ENCODE peak calls at places on chromosomes 3 and 15, in nine cellular contexts. G, H, J, O, C, N, K, A and Y are unnamed samples.

GRCh38 chr3:177946965-177947364 is 589.3 kb upstream of the KCNMB2 start:
- DNase-seq in G (no peak), H (no peak), J (no peak), O (peak; percentile 55), C (peak; percentile 39), N (no peak), K (no peak), A (no peak), Y (no peak)

GRCh38 chr3:25603703-25604102 is 61.0 kb downstream of the TOP2B start:
- DNase-seq in G (no peak), H (no peak), J (no peak), O (peak; percentile 48), C (no peak), N (no peak), K (no peak), A (peak; percentile 59), Y (no peak)

GRCh38 chr15:85073556-85074194 is 92.0 kb downstream of the PDE8A start:
- DNase-seq in G (no peak), H (no peak), J (no peak), O (peak; percentile 70), C (peak; percentile 63), N (no peak), K (no peak), A (no peak), Y (no peak)

GRCh38 chr3:53083496-53083895 is 37.6 kb upstream of the SFMBT1 start:
- DNase-seq in G (no peak), H (no peak), J (no peak), O (peak; percentile 83), C (peak; percentile 85), N (no peak), K (no peak), A (no peak), Y (no peak)

GRCh38 chr15:62711691-62712454 is 330.7 kb upstream of the TPM1 start:
- DNase-seq in G (no peak), H (no peak), J (no peak), O (peak; percentile 72), C (no peak), N (no peak), K (no peak), A (no peak), Y (no peak)

GRCh38 chr3:185549111-185549510 is 3.3 kb downstream of the LIPH start:
- DNase-seq in G (no peak), H (no peak), J (no peak), O (peak; percentile 99), C (peak; percentile 89), N (peak; percentile 65), K (no peak), A (no peak), Y (peak; percentile 78)

GRCh38 chr3:177602601-177603136 is 405.4 kb upstream of the TBL1XR1 start:
- DNase-seq in G (no peak), H (no peak), J (no peak), O (peak; percentile 32), C (no peak), N (no peak), K (no peak), A (no peak), Y (no peak)

GRCh38 chr3:22582291-22582690 is 620.8 kb upstream of the UBE2E2 start:
- DNase-seq in G (no peak), H (no peak), J (no peak), O (no peak), C (no peak), N (no peak), K (no peak), A (no peak), Y (no peak)

GRCh38 chr3:184472723-184473419 is 88.7 kb upstream of the EPHB3 start:
- DNase-seq in G (no peak), H (no peak), J (no peak), O (no peak), C (no peak), N (peak; percentile 66), K (no peak), A (no peak), Y (peak; percentile 33)

GRCh38 chr3:42891042-42891441 is 14.9 kb upstream of the ZNF662 start:
- DNase-seq in G (no peak), H (no peak), J (no peak), O (no peak), C (no peak), N (no peak), K (no peak), A (no peak), Y (no peak)

GRCh38 chr15:65804252-65804931 is 12.3 kb upstream of the DENND4A start:
- DNase-seq in G (no peak), H (no peak), J (no peak), O (peak; percentile 61), C (no peak), N (no peak), K (no peak), A (no peak), Y (no peak)

GRCh38 chr3:126918223-126918622 is 64.7 kb upstream of the PLXNA1 start:
- DNase-seq in G (no peak), H (no peak), J (no peak), O (no peak), C (no peak), N (no peak), K (no peak), A (no peak), Y (no peak)

GRCh38 chr3:173411288-173412064 is 13.9 kb downstream of the NLGN1 start:
- DNase-seq in G (peak; percentile 15), H (no peak), J (peak; percentile 52), O (peak; percentile 81), C (peak; percentile 68), N (no peak), K (no peak), A (peak; percentile 48), Y (peak; percentile 18)

GRCh38 chr3:26989042-26989441 is 366.5 kb downstream of the LRRC3B start:
- DNase-seq in G (no peak), H (no peak), J (no peak), O (no peak), C (no peak), N (no peak), K (no peak), A (no peak), Y (no peak)

GRCh38 chr15:77627067-77627466 is 5.6 kb downstream of the LINGO1 start:
- DNase-seq in G (no peak), H (no peak), J (no peak), O (no peak), C (no peak), N (no peak), K (no peak), A (no peak), Y (no peak)
- H3K27me3 ChIP-seq in G (peaks cover 9% of the 10 kb centered on the region), H (no peaks in the 10 kb centered on the region), J (peaks cover 14% of the 10 kb centered on the region), O (peaks cover 50% of the 10 kb centered on the region), C (peaks cover 36% of the 10 kb centered on the region), N (no peaks in the 10 kb centered on the region), K (no peaks in the 10 kb centered on the region), A (no peaks in the 10 kb centered on the region), Y (peaks cover 16% of the 10 kb centered on the region)

GRCh38 chr3:102091358-102091757 is 242.0 kb downstream of the NFKBIZ start:
- DNase-seq in G (no peak), H (no peak), J (no peak), O (no peak), C (no peak), N (no peak), K (no peak), A (no peak), Y (no peak)

GRCh38 chr3:102089904-102090492 is 240.7 kb downstream of the NFKBIZ start:
- DNase-seq in G (no peak), H (no peak), J (no peak), O (peak; percentile 75), C (peak; percentile 72), N (no peak), K (no peak), A (no peak), Y (peak; percentile 50)

GRCh38 chr3:102090646-102091045 is 241.3 kb downstream of the NFKBIZ start:
- DNase-seq in G (no peak), H (no peak), J (no peak), O (peak; percentile 48), C (no peak), N (no peak), K (no peak), A (no peak), Y (no peak)

GRCh38 chr3:102087236-102087635 is 237.9 kb downstream of the NFKBIZ start:
- DNase-seq in G (no peak), H (no peak), J (no peak), O (no peak), C (no peak), N (no peak), K (no peak), A (peak; percentile 86), Y (no peak)

DNA sequence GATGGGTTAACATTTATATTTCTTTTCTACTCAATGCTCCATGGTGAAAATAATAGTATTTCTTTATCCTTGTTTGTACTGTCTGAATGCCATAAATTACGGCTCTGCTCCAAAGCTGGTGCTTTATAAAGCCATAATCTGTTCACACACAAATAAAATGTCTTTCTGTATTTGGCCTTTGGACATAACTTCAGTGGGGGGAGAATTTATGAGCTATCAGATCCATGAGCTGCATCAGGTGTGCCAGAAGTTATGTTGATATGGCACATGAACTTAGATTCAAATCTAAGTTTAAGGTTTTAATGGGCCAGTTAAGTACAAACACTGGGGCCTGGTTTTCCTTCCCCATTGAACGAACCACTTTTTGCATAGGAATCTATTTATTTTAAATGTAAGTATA is 239.9 kb downstream of the NFKBIZ start:
- DNase-seq in G (no peak), H (no peak), J (no peak), O (no peak), C (no peak), N (no peak), K (no peak), A (no peak), Y (peak; percentile 39)
- H3K4me3 ChIP-seq in G (no peak overlapping the region), H (no peak overlapping the region), J (no peak overlapping the region), O (no peak overlapping the region), C (no peak overlapping the region), N (no peak overlapping the region), K (no peak overlapping the region), A (no peak overlapping the region), Y (no peak overlapping the region)

DNA sequence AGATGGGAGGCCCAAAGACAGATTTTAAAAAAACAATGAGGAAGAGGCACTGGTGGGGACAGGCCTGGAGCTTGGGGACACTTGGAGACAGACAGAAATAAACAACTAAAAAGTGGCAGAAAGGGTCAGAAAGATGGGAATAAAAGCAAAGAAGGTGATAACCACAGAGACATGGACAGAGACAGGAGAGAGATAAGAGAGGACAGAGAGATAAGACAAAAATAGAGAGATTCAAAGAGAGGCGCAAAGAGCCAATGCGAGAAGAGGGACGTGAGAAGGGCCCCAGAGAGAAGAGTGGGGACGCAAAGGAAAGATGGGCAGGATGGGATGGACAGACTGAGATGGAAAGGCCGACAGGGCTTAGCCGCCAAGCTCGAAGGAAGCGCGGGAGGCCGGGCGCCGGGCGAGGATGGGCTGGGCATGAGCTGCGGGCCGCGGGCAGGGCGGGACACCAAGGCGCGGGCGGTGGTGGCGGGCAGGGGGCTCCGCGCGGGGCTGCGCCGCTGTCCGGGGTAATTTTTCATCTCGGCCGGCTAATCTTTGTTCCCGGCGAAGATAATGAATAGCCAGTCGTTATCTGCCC is 3.1 kb upstream of the GATA2 start:
- DNase-seq in G (peak; percentile 62), H (peak; percentile 63), J (no peak), O (no peak), C (no peak), N (peak; percentile 25), K (no peak), A (no peak), Y (no peak)
- H3K27me3 ChIP-seq in G (no peaks in the 10 kb centered on the region), H (peaks cover 78% of the 10 kb centered on the region), J (peaks cover 89% of the 10 kb centered on the region), O (no peaks in the 10 kb centered on the region), C (peaks cover 55% of the 10 kb centered on the region), N (no peaks in the 10 kb centered on the region), K (peaks cover 97% of the 10 kb centered on the region), A (peaks cover 68% of the 10 kb centered on the region), Y (peaks cover 61% of the 10 kb centered on the region)

GRCh38 chr15:40367673-40368611 is 9.9 kb downstream of the DISP2 start:
- DNase-seq in G (peak; percentile 92), H (peak; percentile 89), J (peak; percentile 95), O (peak; percentile 96), C (peak; percentile 100), N (peak; percentile 70), K (peak; percentile 86), A (peak; percentile 91), Y (peak; percentile 85)
- H3K4me3 ChIP-seq in G (peak overlapping the region; percentile 35), H (peak overlapping the region; percentile 23), J (peak overlapping the region; percentile 55), O (peak overlapping the region; percentile 53), C (peak overlapping the region; percentile 65), N (peak overlapping the region; percentile 25), K (peak overlapping the region; percentile 53), A (no peak overlapping the region), Y (peak overlapping the region; percentile 32)

GRCh38 chr15:73749533-73749932 is 3.6 kb downstream of the INSYN1 start:
- DNase-seq in G (no peak), H (no peak), J (no peak), O (no peak), C (peak; percentile 44), N (no peak), K (no peak), A (no peak), Y (no peak)
- H3K27me3 ChIP-seq in G (peaks cover 31% of the 10 kb centered on the region), H (peaks cover 4% of the 10 kb centered on the region), J (peaks cover 38% of the 10 kb centered on the region), O (no peaks in the 10 kb centered on the region), C (peaks cover 42% of the 10 kb centered on the region), N (no peaks in the 10 kb centered on the region), K (peaks cover 21% of the 10 kb centered on the region), A (peaks cover 20% of the 10 kb centered on the region), Y (peaks cover 36% of the 10 kb centered on the region)